ENCODE peak calls at places on chromosome 5, in four cellular contexts. D is mammary epithelial cell, U is HAP-1, M is transverse colon. B is an unnamed sample. For H3K4me1, the result is how much of the 10 kb centered on the place peaks cover.

GRCh38 chr5:36200513-36200912 is 41.2 kb downstream of the NADK2 start:
- DNase-seq in D (peak), M (no peak), U (no peak), B (no peak)

GRCh38 chr5:98341038-98341710 is 432.3 kb upstream of the RGMB start:
- DNase-seq in M (no peak), U (no peak), D (peak), B (no peak)

GRCh38 chr5:82820958-82821880 is 256.0 kb downstream of the TMEM167A start:
- DNase-seq in D (peak), U (peak), M (no peak), B (peak)

GRCh38 chr5:169933624-169934023 is 46.7 kb downstream of the INSYN2B start:
- DNase-seq in D (no peak), M (no peak), U (no peak), B (no peak)

GRCh38 chr5:180344393-180344999 is 8.6 kb downstream of the GFPT2 start:
- DNase-seq in M (no peak), D (no peak), U (no peak), B (no peak)

GRCh38 chr5:3191585-3191984 is 404.0 kb upstream of the IRX1 start:
- DNase-seq in M (no peak), U (no peak), D (no peak), B (no peak)

GRCh38 chr5:147483197-147483790 is 26.6 kb downstream of the DPYSL3 start:
- DNase-seq in D (no peak), U (no peak), M (no peak), B (no peak)

GRCh38 chr5:98763001-98763630 is 10.3 kb upstream of the RGMB start:
- DNase-seq in M (no peak), U (no peak), D (no peak), B (no peak)

GRCh38 chr5:175803254-175803653 is 68.1 kb upstream of the CPLX2 start:
- DNase-seq in D (no peak), M (no peak), U (no peak), B (no peak)

GRCh38 chr5:24110019-24110615 is 534.7 kb downstream of the CDH10 start:
- DNase-seq in U (peak), M (no peak), D (peak), B (no peak)

GRCh38 chr5:116130471-116130870 is 45.6 kb downstream of the COMMD10 start:
- DNase-seq in U (no peak), D (peak), M (no peak), B (no peak)

GRCh38 chr5:10642367-10642766 is 78.5 kb downstream of the ANKRD33B start:
- DNase-seq in U (no peak), D (no peak), M (no peak), B (no peak)

GRCh38 chr5:176654856-176655255 is 7.6 kb downstream of the TSPAN17 start:
- DNase-seq in U (no peak), D (peak), M (no peak), B (no peak)

GRCh38 chr5:119355636-119356383 is at the start of gene TNFAIP8:
- DNase-seq in D (peak), U (peak), M (peak), B (no peak)

GRCh38 chr5:160542281-160542680 is 120.6 kb downstream of the PTTG1 start:
- DNase-seq in D (peak), M (no peak), U (no peak), B (no peak)

GRCh38 chr5:155332618-155333017 is 319.1 kb downstream of the KIF4B start:
- DNase-seq in D (no peak), U (no peak), M (no peak), B (no peak)

GRCh38 chr5:60649288-60649917 is 50.6 kb downstream of the DEPDC1B start:
- DNase-seq in D (peak), U (peak), M (no peak), B (no peak)

GRCh38 chr5:42268630-42269029 is 154.6 kb upstream of the GHR start:
- DNase-seq in U (no peak), M (no peak), D (peak), B (no peak)

GRCh38 chr5:159788835-159789331 is 127.4 kb upstream of the ADRA1B start:
- DNase-seq in M (no peak), D (no peak), U (no peak), B (no peak)

GRCh38 chr5:6730407-6730806 is 17.2 kb downstream of the TENT4A start:
- DNase-seq in M (peak), D (no peak), U (no peak), B (no peak)

GRCh38 chr5:40879163-40879942 is 29.9 kb upstream of the C7 start:
- DNase-seq in U (peak), D (peak), M (no peak), B (peak)

GRCh38 chr5:54996476-54996875 is 11.1 kb upstream of the ESM1 start:
- DNase-seq in D (no peak), U (no peak), M (no peak), B (no peak)

GRCh38 chr5:119328753-119329602 is 26.8 kb upstream of the TNFAIP8 start:
- DNase-seq in M (peak), D (no peak), U (no peak), B (peak)

GRCh38 chr5:142713151-142713706 is 27.3 kb upstream of the FGF1 start:
- DNase-seq in U (peak), D (peak), M (peak), B (peak)

GRCh38 chr5:136213919-136214493 is 21.0 kb upstream of the SMIM32 start:
- DNase-seq in D (no peak), U (no peak), M (no peak), B (no peak)

GRCh38 chr5:172453206-172453985 is 929 bp downstream of the SH3PXD2B start:
- DNase-seq in D (peak), U (peak), M (peak), B (no peak)

GRCh38 chr5:53330491-53330890 is 149.9 kb upstream of the FST start:
- DNase-seq in U (no peak), D (no peak), M (no peak), B (no peak)

GRCh38 chr5:53333160-53333559 is 147.3 kb upstream of the FST start:
- DNase-seq in D (peak), M (no peak), U (no peak), B (no peak)

GRCh38 chr5:53334431-53334941 is 145.9 kb upstream of the FST start:
- DNase-seq in U (no peak), D (peak), M (no peak), B (no peak)

GRCh38 chr5:53327811-53328331 is 152.6 kb upstream of the FST start:
- DNase-seq in U (no peak), D (no peak), M (no peak), B (no peak)

DNA sequence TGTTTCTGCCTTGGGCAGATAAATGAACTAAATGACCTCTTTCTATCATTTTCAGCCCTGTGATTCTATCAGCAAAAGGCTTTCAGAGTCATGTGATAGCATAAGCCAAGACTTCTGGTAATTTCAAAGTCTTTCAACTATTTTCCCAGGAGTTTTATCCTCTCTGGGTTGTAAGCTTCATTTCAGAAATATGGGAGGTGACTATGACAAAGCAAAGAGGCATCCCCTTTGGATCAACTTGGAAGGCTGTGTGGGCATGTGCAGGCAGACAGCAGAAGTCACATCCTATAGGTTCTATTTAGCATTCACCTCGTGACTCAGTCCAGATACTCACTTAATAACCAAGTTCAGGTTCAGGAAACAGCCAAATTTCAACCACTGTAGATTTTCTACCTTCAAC is 149.0 kb upstream of the FST start:
- DNase-seq in D (peak), M (no peak), U (no peak), B (no peak)
- H3K4me1 ChIP-seq in D (half or more), M (under half), U (under half), B (under half)

GRCh38 chr5:68265347-68265746 is 49.8 kb downstream of the PIK3R1 start:
- DNase-seq in M (no peak), U (no peak), D (no peak), B (no peak)

GRCh38 chr5:68265822-68266395 is 50.4 kb downstream of the PIK3R1 start:
- DNase-seq in U (no peak), D (no peak), M (no peak), B (no peak)

GRCh38 chr5:68268363-68269130 is 53.0 kb downstream of the PIK3R1 start:
- DNase-seq in M (no peak), D (peak), U (no peak), B (no peak)

GRCh38 chr5:68267044-68267443 is 51.5 kb downstream of the PIK3R1 start:
- DNase-seq in D (no peak), U (no peak), M (no peak), B (no peak)

GRCh38 chr5:68266457-68266856 is 50.9 kb downstream of the PIK3R1 start:
- DNase-seq in U (no peak), M (no peak), D (no peak), B (no peak)
- H3K4me1 ChIP-seq in U (under half), M (half or more), D (half or more), B (half or more)

GRCh38 chr5:1121891-1122290 is 10.0 kb upstream of the SLC12A7 start:
- DNase-seq in D (no peak), M (no peak), U (no peak), B (no peak)

GRCh38 chr5:1123418-1124147 is 11.7 kb upstream of the SLC12A7 start:
- DNase-seq in D (no peak), U (no peak), M (no peak), B (no peak)

GRCh38 chr5:1122511-1123284 is 10.8 kb upstream of the SLC12A7 start:
- DNase-seq in U (no peak), D (no peak), M (no peak), B (no peak)

GRCh38 chr5:1124181-1125029 is 12.5 kb upstream of the SLC12A7 start:
- DNase-seq in U (no peak), M (no peak), D (no peak), B (no peak)

DNA sequence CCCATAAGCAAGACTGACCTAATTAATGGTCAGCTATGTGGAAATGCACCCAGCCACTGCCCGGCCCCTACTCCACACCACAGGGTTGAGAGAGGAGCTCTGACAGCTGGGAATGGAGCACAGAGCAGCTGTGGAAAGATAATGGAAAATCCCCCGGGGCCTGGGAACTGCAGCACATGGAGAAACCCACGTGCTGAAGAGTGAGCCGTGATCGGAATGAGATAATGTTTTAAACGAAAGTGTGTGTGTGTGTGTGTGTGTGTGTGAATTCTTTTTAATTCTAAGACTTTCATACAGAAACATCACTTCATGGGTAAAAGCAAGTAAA is 13.1 kb upstream of the SLC12A7 start:
- DNase-seq in M (no peak), D (no peak), U (no peak), B (no peak)
- H3K4me1 ChIP-seq in M (under half), D (under half), U (under half), B (under half)

GRCh38 chr5:1151316-1151715 is 39.5 kb upstream of the SLC12A7 start:
- DNase-seq in D (no peak), M (no peak), U (no peak), B (no peak)

GRCh38 chr5:1150866-1151265 is 39.0 kb upstream of the SLC12A7 start:
- DNase-seq in M (no peak), D (no peak), U (no peak), B (no peak)

GRCh38 chr5:1153428-1153827 is 41.6 kb upstream of the SLC12A7 start:
- DNase-seq in D (no peak), U (no peak), M (no peak), B (no peak)

GRCh38 chr5:1152156-1152555 is 40.3 kb upstream of the SLC12A7 start:
- DNase-seq in U (no peak), D (no peak), M (no peak), B (no peak)

GRCh38 chr5:1152771-1153282 is 41.0 kb upstream of the SLC12A7 start:
- DNase-seq in U (no peak), D (no peak), M (no peak), B (no peak)
- H3K4me1 ChIP-seq in U (under half), D (under half), M (under half), B (under half)

GRCh38 chr5:39116347-39116899 is 42.2 kb upstream of the RICTOR start:
- DNase-seq in U (no peak), D (no peak), M (no peak), B (no peak)
- H3K4me1 ChIP-seq in U (under half), D (under half), M (under half), B (under half)

GRCh38 chr5:14217587-14217986 is 74.4 kb downstream of the TRIO start:
- DNase-seq in U (no peak), D (no peak), M (no peak), B (no peak)

GRCh38 chr5:14216902-14217301 is 73.8 kb downstream of the TRIO start:
- DNase-seq in M (no peak), U (no peak), D (no peak), B (no peak)

GRCh38 chr5:14218011-14218410 is 74.9 kb downstream of the TRIO start:
- DNase-seq in D (no peak), M (no peak), U (no peak), B (no peak)

GRCh38 chr5:14215901-14216300 is 72.8 kb downstream of the TRIO start:
- DNase-seq in D (no peak), U (no peak), M (no peak), B (no peak)

DNA sequence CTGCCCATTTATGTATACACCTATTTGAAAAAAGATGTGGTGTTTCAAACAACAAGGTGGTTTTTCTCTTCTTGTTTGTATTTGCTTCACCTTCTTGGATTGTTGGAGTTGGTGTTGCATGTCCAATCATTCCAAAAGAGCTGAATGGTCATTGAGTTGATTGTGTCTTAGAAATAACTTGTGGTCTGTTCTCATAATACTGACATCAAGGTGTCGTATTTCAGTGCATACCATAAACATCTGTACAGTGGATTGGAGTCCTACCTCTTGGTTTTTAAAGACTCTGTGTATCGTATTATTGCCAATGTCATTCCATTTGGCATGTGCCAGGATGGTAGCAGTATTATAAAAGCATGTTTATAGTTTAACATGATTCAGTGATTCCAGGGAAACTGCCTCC is 73.2 kb downstream of the TRIO start:
- DNase-seq in U (no peak), M (no peak), D (no peak), B (no peak)
- H3K4me1 ChIP-seq in U (under half), M (half or more), D (under half), B (under half)